ENCODE peak calls at places on chromosomes 16 and 17, in four cellular contexts. H is heart right ventricle, X is left lung, A is right cardiac atrium. V is an unnamed sample. For H3K4me1, the result is how much of the 10 kb centered on the place peaks cover.

GRCh38 chr17:81487487-81488275 is 24.9 kb downstream of the ACTG1 start:
- DNase-seq in H (peak), X (peak), A (peak), V (peak)

GRCh38 chr17:31394544-31394943 is 3.1 kb downstream of the RAB11FIP4 start:
- DNase-seq in H (peak), X (no peak), A (peak), V (peak)

GRCh38 chr17:30332057-30332542 is 1.8 kb downstream of the TMIGD1 start:
- DNase-seq in H (no peak), X (no peak), A (no peak), V (no peak)

GRCh38 chr17:75872434-75873351 is 5.7 kb downstream of the TRIM47 start:
- DNase-seq in H (peak), X (no peak), A (peak), V (peak)

GRCh38 chr17:45440161-45440859 is 7.6 kb upstream of the ARHGAP27 start:
- DNase-seq in H (no peak), X (no peak), A (no peak), V (no peak)

GRCh38 chr16:89612415-89612814 is 1.0 kb upstream of the DPEP1 start:
- DNase-seq in H (no peak), X (no peak), A (no peak), V (no peak)

GRCh38 chr17:58318627-58319180 is 9.9 kb downstream of the TSPOAP1 start:
- DNase-seq in H (no peak), X (no peak), A (no peak), V (peak)

GRCh38 chr17:7650509-7651096 is at the start of gene ATP1B2:
- DNase-seq in H (peak), X (peak), A (peak), V (peak)

GRCh38 chr17:38741443-38741842 is 6.7 kb downstream of the PCGF2 start:
- DNase-seq in H (no peak), X (no peak), A (peak), V (no peak)

GRCh38 chr17:38741853-38742421 is 6.2 kb downstream of the PCGF2 start:
- DNase-seq in H (peak), X (no peak), A (peak), V (peak)

GRCh38 chr17:38739305-38739704 is 8.8 kb downstream of the PCGF2 start:
- DNase-seq in H (no peak), X (no peak), A (peak), V (no peak)

GRCh38 chr17:38740016-38740415 is 8.1 kb downstream of the PCGF2 start:
- DNase-seq in H (no peak), X (no peak), A (peak), V (no peak)

DNA sequence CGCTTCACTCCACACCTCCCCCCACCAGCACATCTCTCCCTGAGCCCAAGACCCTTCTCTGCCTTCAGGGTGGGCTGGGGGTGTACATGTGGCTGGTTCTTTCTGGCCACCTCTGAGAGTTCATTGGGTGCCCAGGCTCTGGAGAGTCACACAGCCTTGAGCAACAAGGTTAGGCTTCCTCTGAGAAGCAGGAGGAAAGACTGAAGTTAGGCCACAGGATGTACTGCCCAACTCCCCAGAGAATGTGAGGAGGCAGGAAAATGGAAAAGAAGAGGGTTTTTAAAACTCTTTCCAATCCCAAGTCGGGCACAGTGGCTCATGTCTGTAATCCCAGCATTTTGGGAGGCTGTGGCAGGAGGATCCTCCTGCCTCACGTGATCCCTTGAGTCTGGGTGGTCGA is 7.3 kb downstream of the PCGF2 start:
- DNase-seq in H (no peak), X (no peak), A (peak), V (no peak)
- H3K4me1 ChIP-seq in H (half or more), X (under half), A (under half), V (under half)

GRCh38 chr17:3722716-3723115 is 987 bp upstream of the HASPIN start:
- DNase-seq in H (no peak), X (no peak), A (no peak), V (no peak)
- H3K27ac ChIP-seq in H (peak), X (peak), A (peak), V (peak)

GRCh38 chr17:67489273-67489672 is 112.2 kb downstream of the PITPNC1 start:
- DNase-seq in H (no peak), X (no peak), A (no peak), V (no peak)
- H3K4me1 ChIP-seq in H (half or more), X (under half), A (under half), V (under half)

GRCh38 chr16:50303605-50304466 is 37.5 kb downstream of the ADCY7 start:
- DNase-seq in H (no peak), X (peak), A (peak), V (peak)
- H3K27ac ChIP-seq in H (no peak), X (peak), A (no peak), V (no peak)

GRCh38 chr16:68275611-68276191 is 11.4 kb downstream of the SLC7A6 start:
- DNase-seq in H (no peak), X (no peak), A (no peak), V (no peak)
- H3K4me1 ChIP-seq in H (half or more), X (under half), A (under half), V (under half)

DNA sequence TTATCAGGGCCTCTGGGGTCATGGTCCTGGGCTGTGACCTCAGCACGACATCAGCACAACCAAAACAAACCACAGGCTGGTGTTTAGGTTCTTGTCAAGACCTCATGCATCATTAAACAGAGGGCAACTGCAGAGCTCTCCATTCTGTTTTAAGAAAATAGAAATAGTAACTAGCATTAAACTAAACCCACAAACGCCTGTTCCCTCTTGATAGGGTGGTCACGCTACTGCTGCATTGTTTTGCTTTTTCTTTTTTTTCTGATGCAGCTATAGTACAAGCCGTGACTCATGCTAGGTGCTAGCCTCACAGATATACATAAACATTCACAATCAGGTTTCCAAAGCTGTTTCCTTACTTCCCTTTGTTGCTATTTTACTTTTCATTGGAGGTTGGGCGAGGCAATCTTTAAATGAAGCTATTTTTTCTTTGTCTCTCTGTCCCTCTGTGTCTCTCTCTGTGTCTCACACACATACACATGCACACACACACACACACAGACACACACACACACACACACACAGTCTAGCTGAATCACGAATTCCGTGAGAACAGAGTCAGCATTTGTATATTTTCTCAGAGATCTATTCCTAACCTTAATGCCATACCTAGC is 310.3 kb downstream of the CDH13 start:
- DNase-seq in H (no peak), X (no peak), A (no peak), V (no peak)
- H3K27ac ChIP-seq in H (no peak), X (no peak), A (no peak), V (no peak)